ENCODE peak calls at places on chromosomes 2 and 18, in five cellular contexts. One of them, this sample, is unnamed.

GRCh38 chr18:80175451-80176235 is 66.6 kb downstream of the ADNP2 start:
- DNase-seq in HCT116: no peak
- DNase-seq in body of pancreas: no peak
- DNase-seq in ovary: no peak
- DNase-seq in adrenal gland: no peak
- DNase-seq in this sample: no peak

GRCh38 chr2:109154226-109154625 is 25.2 kb downstream of the SH3RF3 start:
- DNase-seq in adrenal gland: no peak
- DNase-seq in ovary: no peak
- DNase-seq in body of pancreas: no peak
- DNase-seq in HCT116: no peak
- DNase-seq in this sample: no peak

GRCh38 chr2:181615086-181615635 is 41.7 kb downstream of the CERKL start:
- DNase-seq in ovary: no peak
- DNase-seq in adrenal gland: no peak
- DNase-seq in body of pancreas: no peak
- DNase-seq in HCT116: no peak
- DNase-seq in this sample: no peak

GRCh38 chr2:70474266-70474848 is 79.3 kb downstream of the TGFA start:
- DNase-seq in ovary: no peak
- DNase-seq in body of pancreas: no peak
- DNase-seq in adrenal gland: no peak
- DNase-seq in HCT116: no peak
- DNase-seq in this sample: no peak

GRCh38 chr2:60551241-60552095 is 2.0 kb downstream of the BCL11A start:
- DNase-seq in HCT116: no peak
- DNase-seq in adrenal gland: peak
- DNase-seq in body of pancreas: peak
- DNase-seq in ovary: peak
- DNase-seq in this sample: peak

GRCh38 chr2:204272913-204273312 is 272.4 kb upstream of the PARD3B start:
- DNase-seq in ovary: no peak
- DNase-seq in adrenal gland: no peak
- DNase-seq in body of pancreas: no peak
- DNase-seq in HCT116: no peak
- DNase-seq in this sample: no peak

GRCh38 chr2:205822578-205822977 is 140.3 kb downstream of the NRP2 start:
- DNase-seq in ovary: no peak
- DNase-seq in adrenal gland: no peak
- DNase-seq in body of pancreas: no peak
- DNase-seq in HCT116: no peak
- DNase-seq in this sample: no peak

GRCh38 chr18:22504665-22505064 is 87.0 kb upstream of the CTAGE1 start:
- DNase-seq in ovary: no peak
- DNase-seq in adrenal gland: no peak
- DNase-seq in body of pancreas: no peak
- DNase-seq in HCT116: no peak
- DNase-seq in this sample: no peak

GRCh38 chr2:112989611-112990010 is 11.8 kb downstream of the IL36G start:
- DNase-seq in body of pancreas: no peak
- DNase-seq in HCT116: no peak
- DNase-seq in adrenal gland: no peak
- DNase-seq in ovary: no peak
- DNase-seq in this sample: no peak

GRCh38 chr2:161625314-161625919 is 1.2 kb downstream of the SLC4A10 start:
- DNase-seq in HCT116: no peak
- DNase-seq in body of pancreas: peak
- DNase-seq in adrenal gland: no peak
- DNase-seq in ovary: no peak
- DNase-seq in this sample: no peak

GRCh38 chr2:185417111-185417510 is 321.5 kb upstream of the FSIP2 start:
- DNase-seq in ovary: no peak
- DNase-seq in adrenal gland: no peak
- DNase-seq in body of pancreas: no peak
- DNase-seq in HCT116: no peak
- DNase-seq in this sample: no peak

GRCh38 chr2:96773922-96774321 is 13.2 kb downstream of the CNNM4 start:
- DNase-seq in adrenal gland: no peak
- DNase-seq in ovary: no peak
- DNase-seq in HCT116: no peak
- DNase-seq in body of pancreas: peak
- DNase-seq in this sample: no peak

GRCh38 chr2:235223011-235223410 is 270.8 kb upstream of the AGAP1 start:
- DNase-seq in HCT116: no peak
- DNase-seq in adrenal gland: no peak
- DNase-seq in ovary: no peak
- DNase-seq in body of pancreas: no peak
- DNase-seq in this sample: no peak

GRCh38 chr2:192298664-192299063 is 103.9 kb upstream of the TMEFF2 start:
- DNase-seq in adrenal gland: no peak
- DNase-seq in body of pancreas: no peak
- DNase-seq in ovary: no peak
- DNase-seq in HCT116: no peak
- DNase-seq in this sample: no peak

GRCh38 chr2:120762341-120763061 is 26.8 kb downstream of the GLI2 start:
- DNase-seq in ovary: peak
- DNase-seq in HCT116: no peak
- DNase-seq in adrenal gland: no peak
- DNase-seq in body of pancreas: no peak
- DNase-seq in this sample: no peak

GRCh38 chr2:191910518-191910917 is 63.6 kb upstream of the CAVIN2 start:
- DNase-seq in adrenal gland: no peak
- DNase-seq in ovary: no peak
- DNase-seq in body of pancreas: no peak
- DNase-seq in HCT116: no peak
- DNase-seq in this sample: no peak

GRCh38 chr2:96369186-96369585 is 33.6 kb downstream of the NCAPH start:
- DNase-seq in ovary: no peak
- DNase-seq in body of pancreas: no peak
- DNase-seq in adrenal gland: no peak
- DNase-seq in HCT116: no peak
- DNase-seq in this sample: no peak

GRCh38 chr2:48471048-48471474 is 58.9 kb upstream of the STON1 start:
- DNase-seq in ovary: no peak
- DNase-seq in adrenal gland: no peak
- DNase-seq in body of pancreas: no peak
- DNase-seq in HCT116: peak
- DNase-seq in this sample: peak

GRCh38 chr18:69953191-69953590 is 5.5 kb upstream of the CD226 start:
- DNase-seq in HCT116: no peak
- DNase-seq in body of pancreas: no peak
- DNase-seq in ovary: no peak
- DNase-seq in adrenal gland: no peak
- DNase-seq in this sample: no peak

GRCh38 chr18:32549248-32549842 is 78.7 kb upstream of the GAREM1 start:
- DNase-seq in adrenal gland: peak
- DNase-seq in HCT116: peak
- DNase-seq in body of pancreas: peak
- DNase-seq in ovary: peak
- DNase-seq in this sample: peak

GRCh38 chr2:6202756-6203155 is 510.6 kb downstream of the SOX11 start:
- DNase-seq in HCT116: no peak
- DNase-seq in body of pancreas: no peak
- DNase-seq in ovary: no peak
- DNase-seq in adrenal gland: no peak
- DNase-seq in this sample: no peak

GRCh38 chr2:11752906-11753305 is 6.5 kb downstream of the LPIN1 start:
- DNase-seq in adrenal gland: no peak
- DNase-seq in HCT116: no peak
- DNase-seq in ovary: no peak
- DNase-seq in body of pancreas: no peak
- DNase-seq in this sample: no peak

GRCh38 chr2:11753452-11753885 is 7.0 kb downstream of the LPIN1 start:
- DNase-seq in adrenal gland: peak
- DNase-seq in body of pancreas: peak
- DNase-seq in HCT116: no peak
- DNase-seq in ovary: no peak
- DNase-seq in this sample: no peak

GRCh38 chr2:11754705-11755026 is 8.2 kb downstream of the LPIN1 start:
- DNase-seq in ovary: no peak
- DNase-seq in body of pancreas: no peak
- DNase-seq in HCT116: no peak
- DNase-seq in adrenal gland: peak
- DNase-seq in this sample: no peak

GRCh38 chr2:11757101-11757500 is 10.7 kb downstream of the LPIN1 start:
- DNase-seq in HCT116: no peak
- DNase-seq in body of pancreas: no peak
- DNase-seq in ovary: no peak
- DNase-seq in adrenal gland: no peak
- DNase-seq in this sample: no peak

DNA sequence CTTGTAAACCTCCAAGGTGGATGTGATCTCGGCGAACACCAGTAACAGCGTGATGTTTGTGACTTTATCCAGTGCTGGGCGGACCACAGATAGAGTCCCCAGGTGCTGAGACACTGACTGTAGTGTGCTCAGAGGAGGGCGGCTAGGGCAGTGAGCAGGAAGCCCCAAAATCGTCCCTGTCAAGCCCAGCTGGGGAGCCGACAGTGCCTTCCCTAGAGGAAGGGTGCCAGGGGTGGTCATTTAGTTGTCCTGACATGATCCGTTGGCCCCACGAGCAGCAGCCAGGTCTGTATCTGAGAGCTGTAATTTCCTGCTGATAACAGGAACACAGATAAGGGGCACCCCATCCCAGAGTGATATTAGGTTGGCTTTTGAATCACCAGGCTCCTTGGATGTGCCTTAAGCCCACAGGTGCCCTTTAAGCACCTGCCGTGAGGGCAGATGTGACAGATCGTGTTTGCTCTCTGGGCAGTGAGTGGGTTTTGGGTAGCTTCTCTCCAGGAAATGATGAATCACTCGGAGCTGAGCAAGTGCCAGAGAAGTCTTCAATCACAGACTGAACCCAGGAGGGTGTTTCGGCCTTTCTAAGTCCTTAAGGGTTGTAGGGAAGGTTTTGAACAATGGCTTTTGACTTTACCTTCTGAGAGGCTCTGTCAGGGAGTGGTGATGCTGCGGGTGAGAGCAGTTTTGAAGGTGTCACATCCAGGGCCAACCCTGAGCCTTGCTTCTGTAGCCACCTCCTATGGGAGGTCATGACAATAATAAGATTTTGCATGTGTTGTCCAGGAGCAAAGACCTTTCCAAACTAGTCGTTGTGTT is 7.7 kb downstream of the LPIN1 start:
- DNase-seq in body of pancreas: peak
- DNase-seq in HCT116: no peak
- DNase-seq in ovary: no peak
- DNase-seq in adrenal gland: peak
- DNase-seq in this sample: peak
- TF ChIP-seq POLR2A in body of pancreas: no peak
- TF ChIP-seq POLR2A in HCT116: no peak
- TF ChIP-seq POLR2A in ovary: no peak
- TF ChIP-seq POLR2A in adrenal gland: no peak
- TF ChIP-seq POLR2A in this sample: no peak

DNA sequence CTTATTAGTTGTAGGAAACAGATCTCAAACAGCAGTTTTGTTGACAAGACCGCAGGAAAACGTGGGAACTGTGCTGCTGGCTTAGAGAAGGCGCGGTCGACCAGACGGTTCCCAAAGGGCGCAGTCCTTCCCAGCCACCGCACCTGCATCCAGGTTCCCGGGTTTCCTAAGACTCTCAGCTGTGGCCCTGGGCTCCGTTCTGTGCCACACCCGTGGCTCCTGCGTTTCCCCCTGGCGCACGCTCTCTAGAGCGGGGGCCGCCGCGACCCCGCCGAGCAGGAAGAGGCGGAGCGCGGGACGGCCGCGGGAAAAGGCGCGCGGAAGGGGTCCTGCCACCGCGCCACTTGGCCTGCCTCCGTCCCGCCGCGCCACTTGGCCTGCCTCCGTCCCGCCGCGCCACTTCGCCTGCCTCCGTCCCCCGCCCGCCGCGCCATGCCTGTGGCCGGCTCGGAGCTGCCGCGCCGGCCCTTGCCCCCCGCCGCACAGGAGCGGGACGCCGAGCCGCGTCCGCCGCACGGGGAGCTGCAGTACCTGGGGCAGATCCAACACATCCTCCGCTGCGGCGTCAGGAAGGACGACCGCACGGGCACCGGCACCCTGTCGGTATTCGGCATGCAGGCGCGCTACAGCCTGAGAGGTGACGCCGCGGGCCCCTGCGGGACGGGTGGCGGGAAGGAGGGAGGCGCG is at the start of gene TYMS:
- DNase-seq in body of pancreas: peak
- DNase-seq in ovary: no peak
- DNase-seq in HCT116: peak
- DNase-seq in adrenal gland: no peak
- DNase-seq in this sample: peak
- TF ChIP-seq POLR2A in body of pancreas: no peak
- TF ChIP-seq POLR2A in ovary: no peak
- TF ChIP-seq POLR2A in HCT116: peak
- TF ChIP-seq POLR2A in adrenal gland: no peak
- TF ChIP-seq POLR2A in this sample: no peak

GRCh38 chr2:151757861-151758260 is 23.6 kb upstream of the NEB start:
- DNase-seq in adrenal gland: no peak
- DNase-seq in HCT116: no peak
- DNase-seq in ovary: no peak
- DNase-seq in body of pancreas: peak
- DNase-seq in this sample: no peak

GRCh38 chr2:151761193-151761592 is 26.9 kb upstream of the NEB start:
- DNase-seq in HCT116: no peak
- DNase-seq in adrenal gland: no peak
- DNase-seq in ovary: no peak
- DNase-seq in body of pancreas: no peak
- DNase-seq in this sample: no peak

GRCh38 chr2:151758744-151759143 is 24.5 kb upstream of the NEB start:
- DNase-seq in HCT116: no peak
- DNase-seq in adrenal gland: no peak
- DNase-seq in body of pancreas: no peak
- DNase-seq in ovary: no peak
- DNase-seq in this sample: no peak

GRCh38 chr2:151761687-151762086 is 27.4 kb upstream of the NEB start:
- DNase-seq in HCT116: no peak
- DNase-seq in adrenal gland: no peak
- DNase-seq in body of pancreas: no peak
- DNase-seq in ovary: no peak
- DNase-seq in this sample: no peak

GRCh38 chr2:151760139-151760650 is 25.9 kb upstream of the NEB start:
- DNase-seq in HCT116: no peak
- DNase-seq in body of pancreas: no peak
- DNase-seq in adrenal gland: peak
- DNase-seq in ovary: no peak
- DNase-seq in this sample: peak
- TF ChIP-seq POLR2A in HCT116: no peak
- TF ChIP-seq POLR2A in body of pancreas: no peak
- TF ChIP-seq POLR2A in adrenal gland: no peak
- TF ChIP-seq POLR2A in ovary: no peak
- TF ChIP-seq POLR2A in this sample: no peak

GRCh38 chr2:186883666-186884065 is 34.7 kb upstream of the ZSWIM2 start:
- DNase-seq in ovary: no peak
- DNase-seq in HCT116: no peak
- DNase-seq in body of pancreas: no peak
- DNase-seq in adrenal gland: no peak
- DNase-seq in this sample: no peak

GRCh38 chr2:186887107-186888090 is 38.4 kb upstream of the ZSWIM2 start:
- DNase-seq in body of pancreas: peak
- DNase-seq in adrenal gland: no peak
- DNase-seq in ovary: peak
- DNase-seq in HCT116: no peak
- DNase-seq in this sample: no peak

GRCh38 chr2:186881644-186882043 is 32.7 kb upstream of the ZSWIM2 start:
- DNase-seq in body of pancreas: no peak
- DNase-seq in HCT116: no peak
- DNase-seq in ovary: no peak
- DNase-seq in adrenal gland: no peak
- DNase-seq in this sample: no peak

GRCh38 chr2:186882511-186883071 is 33.6 kb upstream of the ZSWIM2 start:
- DNase-seq in HCT116: no peak
- DNase-seq in adrenal gland: no peak
- DNase-seq in body of pancreas: no peak
- DNase-seq in ovary: no peak
- DNase-seq in this sample: no peak

GRCh38 chr2:186884585-186884984 is 35.6 kb upstream of the ZSWIM2 start:
- DNase-seq in HCT116: no peak
- DNase-seq in body of pancreas: no peak
- DNase-seq in adrenal gland: peak
- DNase-seq in ovary: no peak
- DNase-seq in this sample: no peak
- TF ChIP-seq POLR2A in HCT116: no peak
- TF ChIP-seq POLR2A in body of pancreas: no peak
- TF ChIP-seq POLR2A in adrenal gland: no peak
- TF ChIP-seq POLR2A in ovary: no peak
- TF ChIP-seq POLR2A in this sample: no peak

This sample was measured in erythroblast.